ENCODE peak calls at places on chromosome X, in ten cellular contexts. T, Q, K, V, H, S, B, O, D and X are unnamed samples.

GRCh38 chrX:131987252-131987651 is 35.9 kb upstream of the STK26 start:
- DNase-seq in H (no peak), S (no peak), V (peak; percentile 22), T (no peak), Q (no peak), B (peak; percentile 10), D (no peak), O (no peak), K (no peak), X (no peak)

GRCh38 chrX:17214962-17215361 is 160.0 kb upstream of the NHS start:
- DNase-seq in D (no peak), B (no peak), V (no peak), K (no peak), O (no peak), S (no peak), T (no peak), H (no peak), Q (no peak), X (no peak)

GRCh38 chrX:53445977-53446376 is 11.8 kb upstream of the HSD17B10 start:
- DNase-seq in K (no peak), Q (no peak), S (no peak), T (peak; percentile 61), O (no peak), B (peak; percentile 54), V (no peak), H (peak; percentile 64), D (peak; percentile 36), X (no peak)

GRCh38 chrX:30313322-30313721 is 4.1 kb upstream of the NR0B1 start:
- DNase-seq in K (no peak), T (no peak), H (no peak), S (no peak), B (no peak), D (peak; percentile 77), V (no peak), O (no peak), Q (no peak), X (no peak)

GRCh38 chrX:150529587-150529986 is 38.8 kb upstream of the MTM1 start:
- DNase-seq in V (no peak), Q (no peak), K (no peak), S (no peak), T (no peak), O (no peak), D (no peak), H (no peak), B (no peak), X (no peak)

GRCh38 chrX:107599371-107599970 is 28.8 kb upstream of the PRPS1 start:
- DNase-seq in V (no peak), D (no peak), O (no peak), B (no peak), H (no peak), T (peak; percentile 23), K (no peak), Q (no peak), S (no peak), X (no peak)

GRCh38 chrX:2656243-2656836 is 34.8 kb upstream of the CD99 start:
- DNase-seq in D (no peak), B (no peak), V (no peak), O (no peak), H (no peak), Q (no peak), K (no peak), S (no peak), T (no peak), X (no peak)

GRCh38 chrX:80765226-80765625 is 44.5 kb downstream of the BRWD3 start:
- DNase-seq in B (peak; percentile 63), Q (peak; percentile 63), D (peak; percentile 1), H (peak; percentile 83), K (peak; percentile 52), S (no peak), T (peak; percentile 79), O (no peak), V (peak; percentile 79), X (no peak)

GRCh38 chrX:68918202-68918601 is 89.4 kb downstream of the EFNB1 start:
- DNase-seq in T (no peak), V (no peak), S (no peak), Q (no peak), H (peak; percentile 13), D (no peak), B (no peak), O (no peak), K (no peak), X (no peak)

GRCh38 chrX:21691512-21692018 is 33.4 kb upstream of the KLHL34 start:
- DNase-seq in D (no peak), S (no peak), O (no peak), V (no peak), Q (no peak), B (no peak), H (peak; percentile 41), K (no peak), T (no peak), X (no peak)

GRCh38 chrX:109312757-109313156 is 169.1 kb downstream of the GUCY2F start:
- DNase-seq in O (no peak), D (no peak), B (peak; percentile 5), T (peak; percentile 9), Q (no peak), V (peak; percentile 23), S (no peak), H (no peak), K (no peak), X (no peak)

GRCh38 chrX:136491832-136492231 is 4.1 kb downstream of the BRS3 start:
- DNase-seq in B (no peak), V (no peak), Q (no peak), K (no peak), S (no peak), H (no peak), D (no peak), T (no peak), O (no peak), X (no peak)

GRCh38 chrX:85052207-85052606 is 48.5 kb downstream of the APOOL start:
- DNase-seq in B (peak; percentile 39), O (no peak), S (no peak), K (no peak), Q (no peak), T (peak; percentile 37), V (no peak), D (no peak), H (no peak), X (no peak)

DNA sequence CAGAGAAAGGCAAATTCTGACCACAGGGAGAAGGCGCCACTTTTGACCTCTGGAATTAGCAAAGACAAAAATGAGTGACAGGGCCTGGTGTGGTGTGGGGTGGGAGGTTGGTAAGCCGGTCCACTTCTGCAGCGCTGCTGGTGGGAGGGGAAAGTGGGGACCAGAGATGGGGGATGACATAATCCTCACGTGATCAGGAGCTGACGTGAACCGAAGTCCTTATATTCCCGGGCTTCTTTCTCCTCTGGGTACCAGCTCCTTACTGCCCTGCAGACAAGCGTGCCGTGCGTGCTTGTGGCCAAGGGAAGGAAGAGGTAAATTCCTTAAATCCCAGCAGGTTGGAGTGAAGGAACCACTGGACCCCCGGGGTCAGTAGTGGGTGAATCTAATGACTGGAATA is at the start of gene TCEAL7:
- DNase-seq in Q (no peak), H (no peak), O (no peak), K (no peak), D (peak; percentile 92), V (peak; percentile 0), S (peak; percentile 46), T (peak; percentile 48), B (peak; percentile 48), X (peak; percentile 64)
- H3K4me3 ChIP-seq in Q (no peak within 1 kb of the TSS), H (no peak within 1 kb of the TSS), O (peak within 1 kb of the TSS; percentile 68), K (no peak within 1 kb of the TSS), D (peak within 1 kb of the TSS; percentile 60), V (no peak within 1 kb of the TSS), S (peak within 1 kb of the TSS; percentile 10), T (peak within 1 kb of the TSS; percentile 57), B (peak within 1 kb of the TSS; percentile 49), X (peak within 1 kb of the TSS; percentile 42)

DNA sequence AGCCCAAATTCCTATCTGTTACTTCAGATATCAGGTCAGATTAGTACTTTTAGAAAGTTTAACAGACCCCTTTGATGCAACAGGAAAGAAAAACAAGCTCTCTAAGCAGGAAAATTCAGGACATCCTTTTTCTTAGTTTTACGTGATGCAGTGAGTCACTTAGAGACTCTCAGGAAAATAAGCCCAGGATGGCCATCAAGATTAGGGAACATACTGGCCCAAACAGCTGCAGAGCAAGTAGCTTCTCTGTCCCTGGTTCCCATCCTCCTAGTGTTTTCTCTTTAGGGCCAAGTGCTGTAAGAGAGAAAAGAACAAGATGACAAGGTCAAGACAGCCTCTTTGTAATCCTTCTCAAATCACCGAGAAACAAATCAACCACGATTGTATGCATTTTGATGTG is 219.1 kb downstream of the ZNF674 start:
- DNase-seq in O (no peak), Q (peak; percentile 45), K (no peak), H (peak; percentile 63), S (no peak), T (peak; percentile 5), D (peak; percentile 0), B (peak; percentile 26), V (peak; percentile 48), X (no peak)
- H3K4me3 ChIP-seq in O (no peak overlapping the region), Q (peak overlapping the region; percentile 49), K (no peak overlapping the region), H (peak overlapping the region; percentile 64), S (no peak overlapping the region), T (no peak overlapping the region), D (no peak overlapping the region), B (no peak overlapping the region), V (no peak overlapping the region), X (no peak overlapping the region)

GRCh38 chrX:40245411-40246140 is 147.8 kb upstream of the BCOR start:
- DNase-seq in H (no peak), S (peak; percentile 55), B (peak; percentile 78), K (no peak), Q (no peak), V (peak; percentile 5), D (peak; percentile 49), T (peak; percentile 90), O (no peak), X (no peak)
- H3K4me3 ChIP-seq in H (no peak overlapping the region), S (no peak overlapping the region), B (peak overlapping the region; percentile 5), K (no peak overlapping the region), Q (no peak overlapping the region), V (no peak overlapping the region), D (peak overlapping the region; percentile 40), T (no peak overlapping the region), O (peak overlapping the region; percentile 42), X (peak overlapping the region; percentile 15)

GRCh38 chrX:48896611-48897011 is 957 bp downstream of the TIMM17B start:
- DNase-seq in T (peak; percentile 46), S (peak; percentile 25), B (peak; percentile 42), Q (no peak), O (no peak), D (peak; percentile 41), V (no peak), K (no peak), H (no peak), X (no peak)

GRCh38 chrX:48897157-48897620 is 379 bp downstream of the TIMM17B start:
- DNase-seq in B (peak; percentile 73), Q (peak; percentile 60), H (peak; percentile 78), T (peak; percentile 78), K (no peak), V (peak; percentile 48), D (peak; percentile 78), S (peak; percentile 83), O (no peak), X (peak; percentile 66)

GRCh38 chrX:48901069-48901468 is 3.3 kb downstream of the PQBP1 start:
- DNase-seq in T (no peak), H (no peak), B (no peak), D (no peak), Q (no peak), K (no peak), V (no peak), O (no peak), S (peak; percentile 1), X (no peak)

GRCh38 chrX:48897621-48898306 is at the start of the genes PQBP1 and TIMM17B:
- DNase-seq in B (peak; percentile 97), K (peak; percentile 91), V (peak; percentile 91), S (peak; percentile 93), O (peak; percentile 57), D (peak; percentile 92), T (peak; percentile 98), Q (peak; percentile 86), H (peak; percentile 97), X (peak; percentile 87)

DNA sequence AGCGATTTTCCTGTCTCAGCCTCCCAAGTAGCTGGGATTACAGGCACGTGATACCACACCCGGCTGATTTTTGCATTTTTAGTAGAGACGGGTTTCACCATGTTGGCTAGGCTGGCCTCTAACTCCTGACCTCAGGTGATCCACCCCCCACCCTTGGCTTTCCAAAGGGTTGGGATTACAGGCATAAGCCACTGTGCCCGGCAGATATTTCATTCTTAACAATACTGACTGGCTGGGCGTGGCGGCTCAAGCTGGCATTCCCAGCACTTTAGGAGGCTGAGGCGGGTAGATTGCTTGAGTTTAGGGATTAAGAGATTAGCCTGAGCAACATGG is 1.3 kb downstream of the PQBP1 start:
- DNase-seq in Q (no peak), T (no peak), D (no peak), H (no peak), B (no peak), S (peak; percentile 5), O (no peak), V (no peak), K (no peak), X (no peak)
- H3K4me3 ChIP-seq in Q (peak overlapping the region; percentile 59), T (no peak overlapping the region), D (no peak overlapping the region), H (peak overlapping the region; percentile 92), B (no peak overlapping the region), S (no peak overlapping the region), O (no peak overlapping the region), V (no peak overlapping the region), K (no peak overlapping the region), X (no peak overlapping the region)